ENCODE peak calls at places on chromosomes 3 and 15, in five cellular contexts. U, M, H, C and J are unnamed samples.

GRCh38 chr15:49637857-49638256 is 17.0 kb downstream of the DTWD1 start:
- DNase-seq in M (no peak), C (no peak), U (no peak), H (no peak), J (no peak)

GRCh38 chr15:36688310-36689102 is 109.1 kb downstream of the CDIN1 start:
- DNase-seq in M (no peak), U (no peak), H (no peak), C (no peak), J (no peak)

GRCh38 chr3:159667261-159667660 is 321.4 kb upstream of the IL12A start:
- DNase-seq in U (no peak), H (no peak), M (no peak), C (no peak), J (no peak)

GRCh38 chr15:95013379-95013778 is 782.0 kb downstream of the MCTP2 start:
- DNase-seq in M (no peak), H (no peak), C (no peak), U (no peak), J (no peak)

GRCh38 chr3:54046677-54047214 is 75.6 kb upstream of the CACNA2D3 start:
- DNase-seq in M (no peak), U (peak; percentile 18), H (no peak), C (no peak), J (no peak)

GRCh38 chr15:94186770-94187331 is 44.5 kb upstream of the MCTP2 start:
- DNase-seq in M (no peak), C (no peak), U (no peak), H (no peak), J (no peak)

GRCh38 chr3:12909710-12910109 is 68.3 kb upstream of the RPL32 start:
- DNase-seq in U (no peak), H (no peak), C (no peak), M (peak; percentile 58), J (no peak)

GRCh38 chr3:47301456-47301855 is 18.7 kb downstream of the KLHL18 start:
- DNase-seq in C (no peak), H (no peak), U (no peak), M (no peak), J (no peak)

GRCh38 chr3:13682331-13683013 is 133.5 kb downstream of the FBLN2 start:
- DNase-seq in H (no peak), U (no peak), M (no peak), C (no peak), J (no peak)

GRCh38 chr15:84108725-84109124 is 126.8 kb upstream of the GOLGA6L4 start:
- DNase-seq in M (no peak), H (no peak), C (no peak), U (no peak), J (no peak)

GRCh38 chr3:31732548-31732947 is 199.8 kb downstream of the STT3B start:
- DNase-seq in C (no peak), M (no peak), U (peak; percentile 52), H (no peak), J (no peak)

GRCh38 chr15:40328711-40329240 is 5.3 kb downstream of the INAFM2 start:
- DNase-seq in C (no peak), M (no peak), U (no peak), H (no peak), J (no peak)

GRCh38 chr3:177810162-177810623 is 612.9 kb upstream of the TBL1XR1 start:
- DNase-seq in H (no peak), U (no peak), C (no peak), M (no peak), J (no peak)

GRCh38 chr15:67091073-67091965 is 25.9 kb downstream of the SMAD3 start:
- DNase-seq in U (peak; percentile 73), M (peak; percentile 74), C (peak; percentile 68), H (peak; percentile 84), J (no peak)

GRCh38 chr3:46102059-46102779 is 74.9 kb upstream of the XCR1 start:
- DNase-seq in M (no peak), U (no peak), C (no peak), H (no peak), J (no peak)

GRCh38 chr15:74332011-74332410 is 35.4 kb downstream of the CYP11A1 start:
- DNase-seq in C (peak; percentile 20), U (no peak), H (no peak), M (no peak), J (no peak)

GRCh38 chr15:74333662-74334061 is 33.8 kb downstream of the CYP11A1 start:
- DNase-seq in C (peak; percentile 37), U (no peak), M (no peak), H (no peak), J (no peak)

GRCh38 chr15:74333093-74333492 is 34.4 kb downstream of the CYP11A1 start:
- DNase-seq in M (no peak), H (no peak), C (peak; percentile 41), U (no peak), J (no peak)

GRCh38 chr15:74334127-74334526 is 33.3 kb downstream of the CYP11A1 start:
- DNase-seq in M (no peak), C (no peak), H (no peak), U (no peak), J (no peak)

GRCh38 chr15:74332611-74333010 is 34.8 kb downstream of the CYP11A1 start:
- DNase-seq in H (no peak), U (no peak), C (peak; percentile 18), M (no peak), J (no peak)
- H3K27me3 ChIP-seq in H (peaks cover 4% of the 10 kb centered on the region), U (no peaks in the 10 kb centered on the region), C (no peaks in the 10 kb centered on the region), M (no peaks in the 10 kb centered on the region), J (no peaks in the 10 kb centered on the region)

GRCh38 chr15:63093486-63094205 is 28.0 kb upstream of the LACTB start:
- DNase-seq in U (peak; percentile 72), H (peak; percentile 41), C (peak; percentile 80), M (peak; percentile 82), J (peak; percentile 16)
- H3K27ac ChIP-seq in U (no peak overlapping the region), H (no peak overlapping the region), C (no peak overlapping the region), M (no peak overlapping the region), J (no peak overlapping the region)

GRCh38 chr3:138939563-138940241 is 7.2 kb downstream of the FOXL2 start:
- DNase-seq in H (no peak), C (no peak), M (peak; percentile 76), U (no peak), J (no peak)

GRCh38 chr3:138940446-138940845 is 6.5 kb downstream of the FOXL2 start:
- DNase-seq in U (no peak), C (no peak), H (no peak), M (no peak), J (no peak)

GRCh38 chr3:138937690-138938055 is 9.3 kb downstream of the FOXL2 start:
- DNase-seq in H (no peak), M (no peak), C (no peak), U (no peak), J (no peak)

GRCh38 chr3:138938056-138938876 is 8.7 kb downstream of the FOXL2 start:
- DNase-seq in H (no peak), U (no peak), C (peak; percentile 61), M (peak; percentile 70), J (no peak)

DNA sequence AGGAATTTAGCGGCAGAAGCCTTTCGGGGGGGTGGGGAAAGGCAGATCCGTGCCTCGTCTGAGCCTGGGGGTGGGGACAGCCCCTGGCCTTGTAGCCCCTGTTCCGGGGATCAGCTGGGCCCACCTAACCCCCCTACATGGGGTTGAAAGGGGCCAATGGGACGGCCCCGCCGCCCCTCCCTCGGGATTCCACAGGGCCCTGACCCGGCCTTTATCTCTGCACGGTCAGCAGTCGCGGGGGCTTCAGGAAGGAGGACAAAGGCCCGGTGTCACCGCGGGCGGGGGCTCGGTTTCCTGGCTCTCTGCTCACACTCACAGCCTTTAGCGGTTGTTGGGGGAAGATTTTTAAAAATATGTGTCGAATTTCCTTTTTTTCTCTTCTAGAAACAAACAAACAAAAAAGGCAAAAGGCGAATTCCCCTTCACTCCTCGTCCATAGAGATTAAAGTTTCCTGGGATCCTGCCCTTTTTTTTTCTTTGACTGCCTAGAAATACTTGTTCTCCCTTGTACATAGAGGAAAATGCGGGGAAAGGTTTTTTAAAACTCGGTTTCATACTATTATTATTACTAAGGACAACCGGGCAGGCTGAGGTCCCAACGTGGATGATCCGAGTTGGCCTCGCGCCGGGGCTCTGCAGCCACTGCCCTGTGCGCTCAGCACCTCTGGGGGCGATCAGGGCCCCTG is 7.9 kb downstream of the FOXL2 start:
- DNase-seq in U (no peak), C (no peak), H (no peak), M (no peak), J (no peak)
- H3K27me3 ChIP-seq in U (peaks cover 90% of the 10 kb centered on the region), C (peaks cover 9% of the 10 kb centered on the region), H (peaks cover 93% of the 10 kb centered on the region), M (peaks cover 86% of the 10 kb centered on the region), J (peaks cover 53% of the 10 kb centered on the region)

GRCh38 chr15:43777293-43777819 is 590 bp upstream of the ELL3 start:
- DNase-seq in C (peak; percentile 87), U (peak; percentile 75), H (peak; percentile 73), M (peak; percentile 92), J (peak; percentile 91)

GRCh38 chr15:43776718-43777292 is at the start of gene ELL3:
- DNase-seq in M (peak; percentile 96), H (peak; percentile 65), U (peak; percentile 83), C (peak; percentile 90), J (peak; percentile 32)

GRCh38 chr15:43776101-43776717 is 557 bp downstream of the ELL3 start:
- DNase-seq in C (peak; percentile 69), H (no peak), M (peak; percentile 80), U (no peak), J (no peak)

GRCh38 chr15:43775411-43775965 is 1.3 kb downstream of the ELL3 start:
- DNase-seq in M (no peak), U (no peak), C (no peak), H (no peak), J (no peak)

GRCh38 chr15:43779016-43779415 is 2.2 kb upstream of the ELL3 start:
- DNase-seq in H (no peak), M (no peak), C (no peak), U (no peak), J (no peak)
- H3K27ac ChIP-seq in H (no peak overlapping the region), M (no peak overlapping the region), C (no peak overlapping the region), U (no peak overlapping the region), J (no peak overlapping the region)